ENCODE peak calls at places on chromosome X, in nine cellular contexts. One of them, this sample, is unnamed.

GRCh38 chrX:22383988-22384387 is 111.3 kb downstream of the CBLL2 start:
- DNase-seq in T-helper 1 cell: no peak
- DNase-seq in CD8-positive, alpha-beta memory T cell: no peak
- DNase-seq in CD8-positive, alpha-beta T cell: no peak
- DNase-seq in stimulated activated CD8-positive, alpha-beta memory T cell treated with anti-CD3 and anti-CD28 coated beads, Interleukin-7, amount 100 ng/mL, for 1 hour: no peak
- DNase-seq in left ventricle myocardium inferior: no peak
- DNase-seq in iris pigment epithelial cell: no peak
- DNase-seq in amniotic stem cell: no peak
- DNase-seq in activated CD4-positive, alpha-beta memory T cell treated with anti-CD3 and anti-CD28 coated beads, Interleukin-2, amount 10 ng/mL, durations not matched to agents 7 days and 5 days: no peak
- DNase-seq in this sample: no peak

GRCh38 chrX:124940536-124940935 is 379.1 kb upstream of the TEX13C start:
- DNase-seq in T-helper 1 cell: no peak
- DNase-seq in CD8-positive, alpha-beta T cell: no peak
- DNase-seq in left ventricle myocardium inferior: no peak
- DNase-seq in CD8-positive, alpha-beta memory T cell: no peak
- DNase-seq in iris pigment epithelial cell: no peak
- DNase-seq in activated CD4-positive, alpha-beta memory T cell treated with anti-CD3 and anti-CD28 coated beads, Interleukin-2, amount 10 ng/mL, durations not matched to agents 7 days and 5 days: no peak
- DNase-seq in stimulated activated CD8-positive, alpha-beta memory T cell treated with anti-CD3 and anti-CD28 coated beads, Interleukin-7, amount 100 ng/mL, for 1 hour: no peak
- DNase-seq in amniotic stem cell: no peak
- DNase-seq in this sample: no peak

GRCh38 chrX:10106801-10107200 is 50.0 kb upstream of the CLCN4 start:
- DNase-seq in CD8-positive, alpha-beta T cell: peak
- DNase-seq in activated CD4-positive, alpha-beta memory T cell treated with anti-CD3 and anti-CD28 coated beads, Interleukin-2, amount 10 ng/mL, durations not matched to agents 7 days and 5 days: peak
- DNase-seq in iris pigment epithelial cell: peak
- DNase-seq in left ventricle myocardium inferior: no peak
- DNase-seq in stimulated activated CD8-positive, alpha-beta memory T cell treated with anti-CD3 and anti-CD28 coated beads, Interleukin-7, amount 100 ng/mL, for 1 hour: no peak
- DNase-seq in T-helper 1 cell: peak
- DNase-seq in amniotic stem cell: no peak
- DNase-seq in CD8-positive, alpha-beta memory T cell: peak
- DNase-seq in this sample: no peak

GRCh38 chrX:55057691-55058249 is 17.1 kb upstream of the PAGE2B start:
- DNase-seq in iris pigment epithelial cell: peak
- DNase-seq in stimulated activated CD8-positive, alpha-beta memory T cell treated with anti-CD3 and anti-CD28 coated beads, Interleukin-7, amount 100 ng/mL, for 1 hour: no peak
- DNase-seq in amniotic stem cell: no peak
- DNase-seq in CD8-positive, alpha-beta T cell: peak
- DNase-seq in CD8-positive, alpha-beta memory T cell: peak
- DNase-seq in activated CD4-positive, alpha-beta memory T cell treated with anti-CD3 and anti-CD28 coated beads, Interleukin-2, amount 10 ng/mL, durations not matched to agents 7 days and 5 days: peak
- DNase-seq in T-helper 1 cell: peak
- DNase-seq in left ventricle myocardium inferior: no peak
- DNase-seq in this sample: no peak

GRCh38 chrX:25049347-25049746 is 33.6 kb upstream of the ARX start:
- DNase-seq in activated CD4-positive, alpha-beta memory T cell treated with anti-CD3 and anti-CD28 coated beads, Interleukin-2, amount 10 ng/mL, durations not matched to agents 7 days and 5 days: no peak
- DNase-seq in stimulated activated CD8-positive, alpha-beta memory T cell treated with anti-CD3 and anti-CD28 coated beads, Interleukin-7, amount 100 ng/mL, for 1 hour: no peak
- DNase-seq in CD8-positive, alpha-beta memory T cell: no peak
- DNase-seq in amniotic stem cell: no peak
- DNase-seq in T-helper 1 cell: no peak
- DNase-seq in left ventricle myocardium inferior: no peak
- DNase-seq in CD8-positive, alpha-beta T cell: no peak
- DNase-seq in iris pigment epithelial cell: peak
- DNase-seq in this sample: no peak

GRCh38 chrX:150635952-150636351 is 57.2 kb upstream of the MTMR1 start:
- DNase-seq in left ventricle myocardium inferior: no peak
- DNase-seq in T-helper 1 cell: peak
- DNase-seq in activated CD4-positive, alpha-beta memory T cell treated with anti-CD3 and anti-CD28 coated beads, Interleukin-2, amount 10 ng/mL, durations not matched to agents 7 days and 5 days: no peak
- DNase-seq in CD8-positive, alpha-beta memory T cell: no peak
- DNase-seq in CD8-positive, alpha-beta T cell: no peak
- DNase-seq in iris pigment epithelial cell: peak
- DNase-seq in stimulated activated CD8-positive, alpha-beta memory T cell treated with anti-CD3 and anti-CD28 coated beads, Interleukin-7, amount 100 ng/mL, for 1 hour: no peak
- DNase-seq in amniotic stem cell: peak
- DNase-seq in this sample: no peak

GRCh38 chrX:1430451-1430850 is 22.3 kb downstream of the ASMTL start:
- DNase-seq in amniotic stem cell: no peak
- DNase-seq in iris pigment epithelial cell: no peak
- DNase-seq in CD8-positive, alpha-beta T cell: no peak
- DNase-seq in CD8-positive, alpha-beta memory T cell: no peak
- DNase-seq in left ventricle myocardium inferior: no peak
- DNase-seq in stimulated activated CD8-positive, alpha-beta memory T cell treated with anti-CD3 and anti-CD28 coated beads, Interleukin-7, amount 100 ng/mL, for 1 hour: no peak
- DNase-seq in activated CD4-positive, alpha-beta memory T cell treated with anti-CD3 and anti-CD28 coated beads, Interleukin-2, amount 10 ng/mL, durations not matched to agents 7 days and 5 days: no peak
- DNase-seq in T-helper 1 cell: no peak
- DNase-seq in this sample: peak

GRCh38 chrX:120790118-120790517 is 85.5 kb downstream of the CT47B1 start:
- DNase-seq in iris pigment epithelial cell: peak
- DNase-seq in activated CD4-positive, alpha-beta memory T cell treated with anti-CD3 and anti-CD28 coated beads, Interleukin-2, amount 10 ng/mL, durations not matched to agents 7 days and 5 days: peak
- DNase-seq in left ventricle myocardium inferior: no peak
- DNase-seq in stimulated activated CD8-positive, alpha-beta memory T cell treated with anti-CD3 and anti-CD28 coated beads, Interleukin-7, amount 100 ng/mL, for 1 hour: no peak
- DNase-seq in amniotic stem cell: peak
- DNase-seq in CD8-positive, alpha-beta T cell: peak
- DNase-seq in CD8-positive, alpha-beta memory T cell: no peak
- DNase-seq in T-helper 1 cell: peak
- DNase-seq in this sample: no peak

GRCh38 chrX:23901805-23902204 is 5.9 kb downstream of the APOO start:
- DNase-seq in CD8-positive, alpha-beta memory T cell: no peak
- DNase-seq in iris pigment epithelial cell: peak
- DNase-seq in activated CD4-positive, alpha-beta memory T cell treated with anti-CD3 and anti-CD28 coated beads, Interleukin-2, amount 10 ng/mL, durations not matched to agents 7 days and 5 days: peak
- DNase-seq in amniotic stem cell: peak
- DNase-seq in stimulated activated CD8-positive, alpha-beta memory T cell treated with anti-CD3 and anti-CD28 coated beads, Interleukin-7, amount 100 ng/mL, for 1 hour: no peak
- DNase-seq in CD8-positive, alpha-beta T cell: peak
- DNase-seq in T-helper 1 cell: peak
- DNase-seq in left ventricle myocardium inferior: no peak
- DNase-seq in this sample: no peak

GRCh38 chrX:140572724-140573123 is 67.9 kb upstream of the SOX3 start:
- DNase-seq in left ventricle myocardium inferior: no peak
- DNase-seq in CD8-positive, alpha-beta T cell: no peak
- DNase-seq in iris pigment epithelial cell: peak
- DNase-seq in stimulated activated CD8-positive, alpha-beta memory T cell treated with anti-CD3 and anti-CD28 coated beads, Interleukin-7, amount 100 ng/mL, for 1 hour: no peak
- DNase-seq in CD8-positive, alpha-beta memory T cell: no peak
- DNase-seq in T-helper 1 cell: peak
- DNase-seq in amniotic stem cell: no peak
- DNase-seq in activated CD4-positive, alpha-beta memory T cell treated with anti-CD3 and anti-CD28 coated beads, Interleukin-2, amount 10 ng/mL, durations not matched to agents 7 days and 5 days: peak
- DNase-seq in this sample: peak